ENCODE peak calls at places on chromosome 10, in six cellular contexts. One of them, this sample, is unnamed.

GRCh38 chr10:62071846-62072281 is 170.4 kb downstream of the ARID5B start:
- DNase-seq in OCI-LY7: no peak
- DNase-seq in right cardiac atrium: no peak
- DNase-seq in GM23248: peak
- DNase-seq in heart left ventricle: no peak
- DNase-seq in aorta: no peak
- DNase-seq in this sample: peak

GRCh38 chr10:89327803-89328441 is at the start of gene IFIT3:
- DNase-seq in OCI-LY7: no peak
- DNase-seq in right cardiac atrium: peak
- DNase-seq in GM23248: peak
- DNase-seq in heart left ventricle: peak
- DNase-seq in aorta: no peak
- DNase-seq in this sample: peak

GRCh38 chr10:132631348-132631735 is 93.8 kb downstream of the INPP5A start:
- DNase-seq in OCI-LY7: no peak
- DNase-seq in right cardiac atrium: peak
- DNase-seq in GM23248: peak
- DNase-seq in heart left ventricle: peak
- DNase-seq in aorta: peak
- DNase-seq in this sample: peak

GRCh38 chr10:122237326-122237725 is 33.8 kb upstream of the BTBD16 start:
- DNase-seq in OCI-LY7: no peak
- DNase-seq in right cardiac atrium: no peak
- DNase-seq in GM23248: no peak
- DNase-seq in heart left ventricle: no peak
- DNase-seq in aorta: no peak
- DNase-seq in this sample: no peak

GRCh38 chr10:88389456-88389855 is 193.7 kb downstream of the RNLS start:
- DNase-seq in OCI-LY7: peak
- DNase-seq in right cardiac atrium: no peak
- DNase-seq in GM23248: peak
- DNase-seq in heart left ventricle: peak
- DNase-seq in aorta: no peak
- DNase-seq in this sample: no peak

GRCh38 chr10:35172574-35172973 is 45.9 kb downstream of the CREM start:
- DNase-seq in OCI-LY7: no peak
- DNase-seq in right cardiac atrium: peak
- DNase-seq in GM23248: peak
- DNase-seq in heart left ventricle: peak
- DNase-seq in aorta: no peak
- DNase-seq in this sample: peak

GRCh38 chr10:124032982-124033886 is 60.2 kb downstream of the CHST15 start:
- DNase-seq in OCI-LY7: no peak
- DNase-seq in right cardiac atrium: no peak
- DNase-seq in GM23248: peak
- DNase-seq in heart left ventricle: no peak
- DNase-seq in aorta: peak
- DNase-seq in this sample: no peak

GRCh38 chr10:44835300-44835699 is 75.8 kb upstream of the TMEM72 start:
- DNase-seq in OCI-LY7: no peak
- DNase-seq in right cardiac atrium: no peak
- DNase-seq in GM23248: no peak
- DNase-seq in heart left ventricle: no peak
- DNase-seq in aorta: no peak
- DNase-seq in this sample: no peak

GRCh38 chr10:133262696-133263095 is 14.0 kb downstream of the ADAM8 start:
- DNase-seq in OCI-LY7: no peak
- DNase-seq in right cardiac atrium: no peak
- DNase-seq in GM23248: no peak
- DNase-seq in heart left ventricle: no peak
- DNase-seq in aorta: no peak
- DNase-seq in this sample: no peak

GRCh38 chr10:73875139-73875475 is 752 bp upstream of the CAMK2G start:
- DNase-seq in OCI-LY7: peak
- DNase-seq in right cardiac atrium: no peak
- DNase-seq in GM23248: no peak
- DNase-seq in heart left ventricle: no peak
- DNase-seq in aorta: no peak
- DNase-seq in this sample: no peak
- H3K27ac ChIP-seq in OCI-LY7: no peak
- H3K27ac ChIP-seq in right cardiac atrium: no peak
- H3K27ac ChIP-seq in GM23248: no peak
- H3K27ac ChIP-seq in heart left ventricle: peak
- H3K27ac ChIP-seq in aorta: peak
- H3K27ac ChIP-seq in this sample: peak

GRCh38 chr10:69974551-69975155 is 78.0 kb upstream of the MACROH2A2 start:
- DNase-seq in OCI-LY7: no peak
- DNase-seq in right cardiac atrium: no peak
- DNase-seq in GM23248: peak
- DNase-seq in heart left ventricle: no peak
- DNase-seq in aorta: no peak
- DNase-seq in this sample: no peak
- H3K27ac ChIP-seq in OCI-LY7: no peak
- H3K27ac ChIP-seq in right cardiac atrium: no peak
- H3K27ac ChIP-seq in GM23248: no peak
- H3K27ac ChIP-seq in heart left ventricle: no peak
- H3K27ac ChIP-seq in aorta: no peak
- H3K27ac ChIP-seq in this sample: no peak

GRCh38 chr10:114479307-114479706 is 75.0 kb upstream of the AFAP1L2 start:
- DNase-seq in OCI-LY7: no peak
- DNase-seq in right cardiac atrium: peak
- DNase-seq in GM23248: no peak
- DNase-seq in heart left ventricle: peak
- DNase-seq in aorta: no peak
- DNase-seq in this sample: peak
- H3K27ac ChIP-seq in OCI-LY7: no peak
- H3K27ac ChIP-seq in right cardiac atrium: peak
- H3K27ac ChIP-seq in GM23248: no peak
- H3K27ac ChIP-seq in heart left ventricle: peak
- H3K27ac ChIP-seq in aorta: no peak
- H3K27ac ChIP-seq in this sample: peak

DNA sequence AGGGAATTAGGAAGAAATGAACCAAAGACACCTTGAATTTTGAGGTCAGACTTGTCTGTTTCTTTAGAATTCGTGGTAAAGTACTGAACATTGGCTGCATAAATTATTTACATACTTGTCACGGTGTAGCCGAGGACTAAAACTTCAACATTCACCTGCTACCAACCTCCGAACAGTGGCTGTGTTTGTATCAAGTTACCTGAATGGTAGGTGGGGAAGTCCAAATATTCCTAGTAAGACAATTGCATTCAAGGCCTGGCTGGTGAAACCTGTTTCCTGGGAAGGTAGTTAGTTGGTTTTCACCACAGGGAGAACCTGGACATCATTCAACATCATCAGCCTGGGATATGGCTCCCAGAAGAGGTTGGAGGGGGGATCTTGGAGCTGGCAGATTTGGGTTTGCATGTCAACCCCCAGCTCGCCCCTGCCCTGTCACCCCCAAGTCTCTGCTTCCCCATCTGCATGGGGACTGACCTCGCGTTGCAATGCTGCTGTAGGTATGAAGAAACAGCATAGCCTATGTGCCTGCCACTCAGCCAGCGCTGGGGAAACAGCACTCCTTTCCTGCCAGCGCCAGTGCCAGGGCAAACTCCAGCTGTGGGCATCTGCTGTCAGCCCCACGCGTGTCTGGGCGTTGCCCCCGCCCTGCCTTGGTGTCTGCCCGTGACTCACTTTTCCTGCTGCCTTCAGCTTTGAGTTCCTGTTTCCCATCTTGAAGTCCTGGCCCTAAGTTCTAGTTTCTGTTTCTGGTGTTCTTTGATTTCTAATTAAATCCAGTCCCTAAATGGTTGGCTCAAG is 12.7 kb upstream of the LARP4B start:
- DNase-seq in OCI-LY7: no peak
- DNase-seq in right cardiac atrium: peak
- DNase-seq in GM23248: peak
- DNase-seq in heart left ventricle: peak
- DNase-seq in aorta: no peak
- DNase-seq in this sample: peak
- H3K27ac ChIP-seq in OCI-LY7: no peak
- H3K27ac ChIP-seq in right cardiac atrium: no peak
- H3K27ac ChIP-seq in GM23248: peak
- H3K27ac ChIP-seq in heart left ventricle: peak
- H3K27ac ChIP-seq in aorta: no peak
- H3K27ac ChIP-seq in this sample: no peak

GRCh38 chr10:28906934-28907333 is 229.6 kb downstream of the BAMBI start:
- DNase-seq in OCI-LY7: no peak
- DNase-seq in right cardiac atrium: no peak
- DNase-seq in GM23248: no peak
- DNase-seq in heart left ventricle: no peak
- DNase-seq in aorta: no peak
- DNase-seq in this sample: no peak
- H3K27ac ChIP-seq in OCI-LY7: no peak
- H3K27ac ChIP-seq in right cardiac atrium: no peak
- H3K27ac ChIP-seq in GM23248: no peak
- H3K27ac ChIP-seq in heart left ventricle: no peak
- H3K27ac ChIP-seq in aorta: no peak
- H3K27ac ChIP-seq in this sample: no peak